ENCODE peak calls at places on chromosome 3, in five cellular contexts. D is uterus; R is CD4-positive, alpha-beta T cell; V is pancreas; B is A549. F is an unnamed sample.

GRCh38 chr3:192188218-192188835 is 539.0 kb downstream of the FGF12 start:
- DNase-seq in D (peak; percentile 39), V (peak; percentile 21), B (peak; percentile 51), R (no peak), F (peak; percentile 32)

GRCh38 chr3:181330821-181331563 is 341.5 kb upstream of the DNAJC19 start:
- DNase-seq in V (no peak), B (no peak), D (no peak), R (no peak), F (no peak)

GRCh38 chr3:108131795-108132134 is 40.9 kb upstream of the CD47 start:
- DNase-seq in R (no peak), B (no peak), D (no peak), V (no peak), F (no peak)

GRCh38 chr3:58414538-58415197 is 19.0 kb downstream of the PDHB start:
- DNase-seq in V (peak; percentile 20), B (peak; percentile 51), D (peak; percentile 50), R (peak; percentile 19), F (peak; percentile 32)

GRCh38 chr3:72055436-72055835 is 270.5 kb upstream of the PROK2 start:
- DNase-seq in D (no peak), V (no peak), B (no peak), R (no peak), F (no peak)

GRCh38 chr3:124315215-124316033 is 323.5 kb upstream of the ROPN1 start:
- DNase-seq in B (peak; percentile 25), R (no peak), D (no peak), V (no peak), F (no peak)

GRCh38 chr3:139117883-139118760 is 73.4 kb upstream of the PRR23C start:
- DNase-seq in V (no peak), R (no peak), B (no peak), D (no peak), F (no peak)

GRCh38 chr3:7025581-7026300 is 164.8 kb downstream of the GRM7 start:
- DNase-seq in R (no peak), B (no peak), D (no peak), V (no peak), F (no peak)

GRCh38 chr3:175121225-175121624 is 262.1 kb downstream of the NAALADL2 start:
- DNase-seq in D (no peak), R (no peak), V (no peak), B (no peak), F (no peak)

GRCh38 chr3:106425021-106425420 is 556.2 kb upstream of the CBLB start:
- DNase-seq in R (no peak), D (no peak), B (no peak), V (no peak), F (no peak)

GRCh38 chr3:184399410-184399809 is 19.6 kb downstream of the CHRD start:
- DNase-seq in V (no peak), B (peak; percentile 42), R (no peak), D (peak; percentile 61), F (no peak)

GRCh38 chr3:56783644-56784451 is 17.9 kb downstream of the ARHGEF3 start:
- DNase-seq in D (peak; percentile 33), V (peak; percentile 64), R (peak; percentile 40), B (peak; percentile 66), F (peak; percentile 64)

GRCh38 chr3:127115691-127116351 is 77.1 kb upstream of the PRR23E start:
- DNase-seq in D (no peak), R (no peak), V (no peak), B (no peak), F (no peak)

GRCh38 chr3:83928391-83928790 is 1030.4 kb upstream of the CADM2 start:
- DNase-seq in V (no peak), R (no peak), D (no peak), B (peak; percentile 60), F (no peak)

GRCh38 chr3:25576836-25577454 is 87.8 kb downstream of the TOP2B start:
- DNase-seq in D (no peak), B (no peak), R (no peak), V (no peak), F (no peak)

GRCh38 chr3:160695003-160695402 is 18.0 kb downstream of the ARL14 start:
- DNase-seq in V (no peak), D (no peak), B (no peak), R (no peak), F (no peak)

GRCh38 chr3:150666167-150666566 is 37.6 kb downstream of the ERICH6 start:
- DNase-seq in V (no peak), D (no peak), R (no peak), B (no peak), F (no peak)

GRCh38 chr3:122766430-122766829 is 27.2 kb downstream of the HSPBAP1 start:
- DNase-seq in B (no peak), R (no peak), D (no peak), V (no peak), F (no peak)

GRCh38 chr3:80668600-80669281 is 900.9 kb upstream of the ROBO1 start:
- DNase-seq in B (no peak), R (no peak), V (no peak), D (no peak), F (no peak)

GRCh38 chr3:186997061-186998054 is 67.0 kb downstream of the ST6GAL1 start:
- DNase-seq in D (no peak), R (no peak), V (no peak), B (no peak), F (no peak)

GRCh38 chr3:192336286-192336685 is 391.1 kb downstream of the FGF12 start:
- DNase-seq in B (no peak), R (no peak), D (no peak), V (no peak), F (no peak)

GRCh38 chr3:28940530-28940929 is 340.3 kb upstream of the RBMS3 start:
- DNase-seq in B (no peak), R (no peak), D (no peak), V (no peak), F (no peak)

GRCh38 chr3:55574671-55575070 is 87.6 kb upstream of the WNT5A start:
- DNase-seq in V (no peak), D (no peak), B (no peak), R (no peak), F (no peak)

GRCh38 chr3:53842436-53843194 is 3.6 kb downstream of the CHDH start:
- DNase-seq in B (peak; percentile 48), R (no peak), D (peak; percentile 46), V (peak; percentile 91), F (no peak)
- TF ChIP-seq CTCF in B (no peak), R (no peak), D (peak; percentile 50), V (peak; percentile 35), F (no peak)

GRCh38 chr3:46690798-46691197 is 2.7 kb downstream of the ALS2CL start:
- DNase-seq in R (no peak), V (peak; percentile 29), B (peak; percentile 29), D (no peak), F (peak; percentile 79)
- H3K27ac ChIP-seq in R (no peak overlapping the region), V (no peak overlapping the region), B (no peak overlapping the region), D (no peak overlapping the region), F (peak overlapping the region; percentile 78)

GRCh38 chr3:197750863-197751737 is 1.4 kb downstream of the FYTTD1 start:
- DNase-seq in R (peak; percentile 16), B (peak; percentile 31), V (peak; percentile 29), D (peak; percentile 71), F (peak; percentile 80)

GRCh38 chr3:197749315-197749600 is 425 bp upstream of the FYTTD1 start:
- DNase-seq in B (peak; percentile 49), V (peak; percentile 50), R (peak; percentile 70), D (no peak), F (no peak)

GRCh38 chr3:197749601-197750395 is at the start of gene FYTTD1:
- DNase-seq in D (peak; percentile 92), B (peak; percentile 81), R (peak; percentile 78), V (peak; percentile 91), F (peak; percentile 94)

GRCh38 chr3:197748597-197749314 is 927 bp upstream of the FYTTD1 start:
- DNase-seq in V (no peak), B (no peak), D (no peak), R (no peak), F (no peak)

GRCh38 chr3:197750396-197750831 is 731 bp downstream of the FYTTD1 start:
- DNase-seq in D (peak; percentile 52), B (peak; percentile 55), R (peak; percentile 35), V (peak; percentile 38), F (peak; percentile 82)
- TF ChIP-seq CTCF in D (no peak), B (no peak), R (peak; percentile 36), V (no peak), F (no peak)

GRCh38 chr3:98532709-98533571 is 1.2 kb downstream of the GPR15 start:
- DNase-seq in D (no peak), V (no peak), B (no peak), R (no peak), F (no peak)

GRCh38 chr3:98534734-98535133 is 3.0 kb downstream of the GPR15 start:
- DNase-seq in B (no peak), D (no peak), R (no peak), V (no peak), F (no peak)

GRCh38 chr3:98532275-98532637 is 478 bp downstream of the GPR15 start:
- DNase-seq in B (no peak), R (no peak), D (no peak), V (no peak), F (no peak)

GRCh38 chr3:98536456-98537017 is 4.8 kb downstream of the GPR15 start:
- DNase-seq in B (no peak), D (no peak), V (no peak), R (no peak), F (no peak)

DNA sequence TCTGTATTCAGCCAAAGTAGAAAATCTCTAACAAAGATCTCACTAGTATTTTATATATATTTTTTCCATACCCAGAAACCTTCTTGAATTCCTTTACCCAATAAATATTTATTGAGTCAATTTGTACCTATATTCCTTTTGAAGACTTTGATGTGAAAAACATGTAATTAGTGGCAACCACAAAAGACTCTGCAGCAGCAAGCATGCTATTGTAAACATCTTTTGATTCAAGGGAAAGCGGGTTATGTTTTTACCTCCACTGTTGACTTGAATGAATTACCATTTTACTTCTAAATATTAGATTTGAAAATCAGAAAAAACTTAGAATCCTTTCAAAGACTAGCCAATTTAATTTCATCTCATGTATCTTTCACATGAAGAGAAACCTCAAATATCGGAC is 2.4 kb downstream of the GPR15 start:
- DNase-seq in V (no peak), D (no peak), R (no peak), B (no peak), F (no peak)
- H3K27ac ChIP-seq in V (no peak overlapping the region), D (no peak overlapping the region), R (no peak overlapping the region), B (no peak overlapping the region), F (no peak overlapping the region)

GRCh38 chr3:42957573-42957972 is 21.5 kb upstream of the GASK1A start:
- DNase-seq in R (no peak), V (no peak), B (no peak), D (no peak), F (no peak)

GRCh38 chr3:42960282-42960681 is 18.8 kb upstream of the GASK1A start:
- DNase-seq in R (no peak), V (no peak), D (no peak), B (no peak), F (no peak)

GRCh38 chr3:42960781-42961180 is 18.3 kb upstream of the GASK1A start:
- DNase-seq in B (no peak), V (no peak), R (no peak), D (no peak), F (no peak)

GRCh38 chr3:42964286-42964685 is 14.8 kb upstream of the GASK1A start:
- DNase-seq in B (no peak), R (no peak), V (no peak), D (no peak), F (no peak)

GRCh38 chr3:42961633-42962032 is 17.5 kb upstream of the GASK1A start:
- DNase-seq in B (peak; percentile 30), R (peak; percentile 11), V (no peak), D (peak; percentile 54), F (no peak)
- TF ChIP-seq CTCF in B (peak; percentile 64), R (peak; percentile 71), V (peak; percentile 59), D (peak; percentile 79), F (peak; percentile 64)

F was measured in heart left ventricle.